ENCODE peak calls at places on chromosomes 16 and 17, in five cellular contexts. U is HCT116, G is SK-N-SH, M is H1, O is K562. F is an unnamed sample.

GRCh38 chr17:45353047-45353446 is 36.2 kb upstream of the MAP3K14 start:
- DNase-seq in U (no peak), G (no peak), M (no peak), O (peak; percentile 43), F (no peak)

GRCh38 chr17:16453493-16453851 is 38.1 kb downstream of the TRPV2 start:
- DNase-seq in O (no peak), U (no peak), G (no peak), M (no peak), F (no peak)

GRCh38 chr17:75109047-75109406 is 742 bp upstream of the ARMC7 start:
- DNase-seq in U (no peak), O (no peak), G (peak; percentile 67), M (no peak), F (no peak)

GRCh38 chr17:38604479-38605229 is 1.1 kb downstream of the SRCIN1 start:
- DNase-seq in O (peak; percentile 77), U (no peak), G (peak; percentile 69), M (no peak), F (no peak)

GRCh38 chr16:56780646-56781045 is 50.7 kb downstream of the NUP93 start:
- DNase-seq in M (no peak), O (no peak), U (no peak), G (no peak), F (no peak)

GRCh38 chr16:76346210-76346609 is 69.0 kb downstream of the CNTNAP4 start:
- DNase-seq in U (no peak), O (no peak), G (no peak), M (no peak), F (no peak)

GRCh38 chr16:48720266-48720665 is 110.3 kb upstream of the N4BP1 start:
- DNase-seq in U (no peak), G (no peak), M (peak; percentile 7), O (peak; percentile 20), F (peak; percentile 15)

GRCh38 chr17:77354721-77355455 is 214.1 kb downstream of the SEC14L1 start:
- DNase-seq in G (peak; percentile 60), O (no peak), M (no peak), U (no peak), F (no peak)

GRCh38 chr16:20628213-20628612 is 52.0 kb upstream of the ACSM2B start:
- DNase-seq in O (no peak), M (no peak), U (no peak), G (no peak), F (no peak)

GRCh38 chr17:73387746-73388577 is 76.2 kb upstream of the CDC42EP4 start:
- DNase-seq in U (no peak), G (no peak), M (no peak), O (no peak), F (no peak)

GRCh38 chr17:27343294-27343693 is 49.4 kb downstream of the WSB1 start:
- DNase-seq in U (no peak), O (no peak), M (no peak), G (no peak), F (no peak)

GRCh38 chr16:87384162-87384999 is 805 bp upstream of the FBXO31 start:
- DNase-seq in O (no peak), G (peak; percentile 82), M (no peak), U (no peak), F (no peak)

GRCh38 chr16:88804552-88805339 is 1.2 kb downstream of the CDT1 start:
- DNase-seq in O (peak; percentile 66), M (no peak), U (no peak), G (peak; percentile 64), F (peak; percentile 62)

GRCh38 chr16:11689031-11689840 is 21.0 kb downstream of the SNN start:
- DNase-seq in U (no peak), O (no peak), M (no peak), G (no peak), F (no peak)

GRCh38 chr17:50055426-50056216 is at the start of gene ITGA3:
- DNase-seq in O (peak; percentile 28), M (peak; percentile 84), G (peak; percentile 93), U (peak; percentile 98), F (peak; percentile 95)

GRCh38 chr16:74304164-74304834 is 7.7 kb downstream of the PSMD7 start:
- DNase-seq in M (no peak), U (no peak), O (peak; percentile 13), G (no peak), F (no peak)

GRCh38 chr17:49217651-49218413 is 7.3 kb downstream of the ABI3 start:
- DNase-seq in U (no peak), M (no peak), G (peak; percentile 33), O (no peak), F (no peak)

GRCh38 chr16:14374451-14375131 is 255.5 kb downstream of the PARN start:
- DNase-seq in O (no peak), M (no peak), U (no peak), G (no peak), F (no peak)

GRCh38 chr17:38509008-38509771 is 80.9 kb downstream of the ARHGAP23 start:
- DNase-seq in G (peak; percentile 98), U (peak; percentile 65), O (peak; percentile 89), M (peak; percentile 93), F (peak; percentile 92)

GRCh38 chr17:31294839-31295488 is 2.1 kb downstream of the OMG start:
- DNase-seq in U (no peak), M (no peak), G (no peak), O (no peak), F (no peak)

GRCh38 chr17:11221721-11222120 is 19.3 kb upstream of the SHISA6 start:
- DNase-seq in O (no peak), U (no peak), M (no peak), G (no peak), F (no peak)

GRCh38 chr17:13750783-13751484 is 149.2 kb upstream of the HS3ST3A1 start:
- DNase-seq in G (no peak), M (no peak), U (no peak), O (peak; percentile 9), F (no peak)

GRCh38 chr17:59024916-59025315 is 81.8 kb downstream of the TRIM37 start:
- DNase-seq in M (no peak), O (no peak), G (no peak), U (no peak), F (no peak)

GRCh38 chr17:56497132-56497531 is 96.4 kb upstream of the NOG start:
- DNase-seq in U (no peak), O (no peak), G (no peak), M (no peak), F (no peak)

GRCh38 chr16:84810518-84811273 is 9.1 kb upstream of the CRISPLD2 start:
- DNase-seq in G (no peak), U (no peak), O (no peak), M (no peak), F (no peak)

GRCh38 chr17:47304191-47304590 is 19.6 kb upstream of the EFCAB13 start:
- DNase-seq in G (no peak), M (no peak), U (no peak), O (no peak), F (no peak)

GRCh38 chr16:13936596-13937081 is 16.7 kb downstream of the ERCC4 start:
- DNase-seq in O (no peak), M (no peak), U (no peak), G (no peak), F (no peak)

GRCh38 chr17:78891406-78892061 is 11.5 kb downstream of the CEP295NL start:
- DNase-seq in O (no peak), U (no peak), G (no peak), M (no peak), F (no peak)

GRCh38 chr16:62194828-62195227 is 158.6 kb upstream of the CDH8 start:
- DNase-seq in M (no peak), O (no peak), U (no peak), G (peak; percentile 6), F (no peak)

GRCh38 chr16:62190426-62190825 is 154.2 kb upstream of the CDH8 start:
- DNase-seq in M (no peak), O (no peak), U (no peak), G (peak; percentile 31), F (peak; percentile 20)
- TF ChIP-seq JUND in M (no peak), O (no peak), U (no peak), G (no peak), F (no peak)

GRCh38 chr17:54899721-54900456 is 763 bp upstream of the TOM1L1 start:
- DNase-seq in O (peak; percentile 51), U (no peak), G (peak; percentile 78), M (peak; percentile 29), F (peak; percentile 23)

GRCh38 chr17:54901230-54901847 is 687 bp downstream of the TOM1L1 start:
- DNase-seq in G (peak; percentile 27), M (no peak), O (no peak), U (peak; percentile 48), F (peak; percentile 71)

GRCh38 chr17:54900457-54901229 is at the start of gene TOM1L1:
- DNase-seq in O (peak; percentile 77), M (peak; percentile 56), U (peak; percentile 86), G (peak; percentile 92), F (peak; percentile 97)

GRCh38 chr17:54899201-54899600 is 1.5 kb upstream of the TOM1L1 start:
- DNase-seq in G (peak; percentile 34), O (no peak), U (no peak), M (no peak), F (no peak)

DNA sequence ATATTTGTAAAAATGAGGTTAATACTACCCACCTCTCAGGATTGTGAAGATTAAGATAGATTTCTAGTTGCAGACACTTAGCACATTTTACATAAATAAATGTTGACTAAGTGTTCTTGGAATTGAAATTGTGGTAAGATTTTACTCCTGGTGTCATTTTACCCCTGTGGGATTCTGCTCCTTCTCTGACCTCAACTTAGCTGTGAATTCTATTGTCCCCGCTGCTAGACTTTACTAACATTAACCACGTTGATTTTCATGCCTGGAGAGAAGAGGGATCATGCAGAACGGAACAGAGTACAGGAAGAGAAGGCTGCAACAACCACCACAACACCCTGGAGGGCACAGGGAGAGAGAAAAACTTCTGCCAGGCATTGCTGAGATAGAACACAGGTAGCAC is 2.1 kb upstream of the TOM1L1 start:
- DNase-seq in G (no peak), O (no peak), M (no peak), U (no peak), F (no peak)
- TF ChIP-seq JUND in G (no peak), O (no peak), M (no peak), U (no peak), F (no peak)

DNA sequence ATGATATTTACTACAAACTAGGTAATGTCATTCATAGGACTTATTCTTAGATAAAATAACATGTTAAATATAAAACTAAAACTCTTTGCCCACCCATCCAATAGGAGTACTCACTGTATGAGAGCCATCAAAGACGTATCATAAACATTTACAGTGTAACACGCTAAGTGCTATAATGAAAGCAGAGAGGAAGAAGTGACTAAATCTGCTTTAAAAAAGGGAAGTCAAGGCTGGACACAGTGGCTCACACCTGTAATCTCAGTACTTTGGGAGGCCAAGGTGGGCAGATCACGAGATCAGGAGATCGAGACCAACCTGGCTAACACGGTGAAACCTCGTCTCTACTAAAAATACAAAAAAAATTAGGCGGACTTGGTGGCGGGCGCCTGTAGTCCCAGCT is 32.4 kb downstream of the SPAG9 start:
- DNase-seq in G (no peak), U (no peak), O (no peak), M (no peak), F (no peak)
- TF ChIP-seq JUND in G (no peak), U (no peak), O (no peak), M (no peak), F (no peak)

DNA sequence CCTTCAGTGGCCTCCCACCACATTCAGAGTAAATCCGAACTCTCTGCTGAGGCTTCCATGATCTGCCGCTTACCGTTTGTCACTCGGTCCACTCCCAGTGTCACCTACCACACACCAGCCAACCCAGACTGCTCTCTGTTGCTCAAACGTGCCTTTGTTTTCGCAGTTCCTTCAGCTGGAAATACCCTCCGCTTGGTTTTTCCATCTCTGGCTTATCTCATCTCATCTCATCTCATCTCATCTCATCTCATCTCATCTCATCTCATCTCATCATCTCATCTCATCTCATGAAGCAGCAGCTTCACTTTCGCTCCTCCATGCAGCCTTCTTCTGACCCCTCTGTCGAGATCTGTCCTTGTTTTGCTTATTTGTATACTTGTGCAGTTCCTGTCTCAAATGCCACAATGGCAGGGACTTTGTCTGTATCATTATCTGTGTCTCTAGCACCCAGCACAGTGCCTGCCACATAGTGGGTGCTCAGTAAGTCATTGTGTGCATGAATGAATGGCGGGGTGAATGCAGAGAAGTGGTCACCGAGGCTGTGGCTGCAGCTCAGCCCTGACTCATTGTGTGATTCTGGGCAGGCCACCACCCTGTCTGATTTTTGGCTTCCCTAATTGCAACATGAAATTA is 3.8 kb upstream of the SNX20 start:
- DNase-seq in M (no peak), U (no peak), O (no peak), G (no peak), F (no peak)
- TF ChIP-seq JUND in M (no peak), U (no peak), O (no peak), G (no peak), F (no peak)

F was measured in T47D.